ENCODE peak calls at places on chromosomes 16 and 17, in four cellular contexts. V is neural progenitor cell, Y is AG10803, H is astrocyte of the spinal cord. W is an unnamed sample.

GRCh38 chr17:7440823-7441174 is 1.5 kb downstream of the FGF11 start:
- DNase-seq in H (peak), Y (no peak), V (peak), W (no peak)

GRCh38 chr17:56203430-56203829 is 50.2 kb downstream of the ANKFN1 start:
- DNase-seq in V (no peak), Y (peak), H (no peak), W (no peak)

GRCh38 chr16:80751167-80751566 is 53.2 kb downstream of the CDYL2 start:
- DNase-seq in H (peak), V (peak), Y (peak), W (no peak)

GRCh38 chr17:44436336-44436735 is 46.9 kb upstream of the ITGA2B start:
- DNase-seq in V (no peak), Y (no peak), H (no peak), W (no peak)

GRCh38 chr16:74677868-74678267 is 11.2 kb upstream of the RFWD3 start:
- DNase-seq in V (no peak), H (no peak), Y (no peak), W (no peak)

GRCh38 chr16:2963611-2964415 is at the start of gene KREMEN2:
- DNase-seq in H (no peak), V (peak), Y (no peak), W (no peak)

GRCh38 chr17:50423553-50424159 is 2.4 kb upstream of the ACSF2 start:
- DNase-seq in V (no peak), Y (peak), H (peak), W (no peak)

GRCh38 chr16:86567701-86568571 is 1.3 kb downstream of the FOXC2 start:
- DNase-seq in H (peak), Y (peak), V (peak), W (no peak)

GRCh38 chr17:2018716-2019490 is 6.2 kb downstream of the RTN4RL1 start:
- DNase-seq in V (no peak), Y (no peak), H (no peak), W (no peak)

GRCh38 chr16:88208112-88208511 is 174.6 kb upstream of the ZNF469 start:
- DNase-seq in Y (no peak), H (no peak), V (no peak), W (no peak)

GRCh38 chr17:49197346-49197998 is 12.9 kb downstream of the GNGT2 start:
- DNase-seq in V (no peak), H (no peak), Y (no peak), W (no peak)

GRCh38 chr16:49725651-49726050 is 130.3 kb downstream of the ZNF423 start:
- DNase-seq in Y (no peak), H (no peak), V (no peak), W (no peak)

GRCh38 chr16:47016700-47017133 is 43.2 kb upstream of the DNAJA2 start:
- DNase-seq in H (no peak), V (no peak), Y (no peak), W (no peak)

GRCh38 chr17:8087942-8088230 is 370 bp upstream of the ALOX12B start:
- DNase-seq in H (no peak), V (no peak), Y (no peak), W (no peak)

GRCh38 chr16:4519274-4520058 is 19.1 kb downstream of the CDIP1 start:
- DNase-seq in V (no peak), H (no peak), Y (no peak), W (no peak)

GRCh38 chr16:9941245-9941644 is 241.0 kb downstream of the GRIN2A start:
- DNase-seq in V (no peak), Y (no peak), H (no peak), W (no peak)

GRCh38 chr16:78436846-78437245 is 337.4 kb downstream of the WWOX start:
- DNase-seq in H (no peak), V (no peak), Y (no peak), W (no peak)

GRCh38 chr16:68756250-68757051 is 19.4 kb downstream of the CDH1 start:
- DNase-seq in Y (no peak), H (no peak), V (no peak), W (no peak)

GRCh38 chr17:76586741-76587487 is 1.3 kb upstream of the ST6GALNAC2 start:
- DNase-seq in V (peak), Y (no peak), H (no peak), W (no peak)

GRCh38 chr17:83099570-83100181 is 20.3 kb downstream of the METRNL start:
- DNase-seq in Y (peak), V (peak), H (peak), W (no peak)

GRCh38 chr17:65228734-65229390 is 91.7 kb downstream of the RGS9 start:
- DNase-seq in H (peak), Y (peak), V (no peak), W (no peak)

GRCh38 chr16:3022697-3023414 is 886 bp downstream of the HCFC1R1 start:
- DNase-seq in V (no peak), Y (peak), H (peak), W (peak)

GRCh38 chr16:30046588-30046987 is 15.5 kb upstream of the TLCD3B start:
- DNase-seq in Y (no peak), V (no peak), H (no peak), W (no peak)

GRCh38 chr16:25643633-25644032 is 48.1 kb upstream of the HS3ST4 start:
- DNase-seq in Y (no peak), H (no peak), V (no peak), W (no peak)

GRCh38 chr16:81551821-81552304 is 107.3 kb downstream of the CMIP start:
- DNase-seq in V (no peak), H (no peak), Y (no peak), W (no peak)

GRCh38 chr17:78879679-78880186 is 23.3 kb downstream of the CEP295NL start:
- DNase-seq in V (no peak), H (peak), Y (peak), W (peak)

GRCh38 chr17:75232786-75233185 is 27.3 kb downstream of the NUP85 start:
- DNase-seq in V (no peak), Y (no peak), H (no peak), W (no peak)

GRCh38 chr17:7750321-7750821 is 32.8 kb downstream of the DNAH2 start:
- DNase-seq in V (no peak), H (peak), Y (peak), W (no peak)

GRCh38 chr16:15052747-15053476 is 3.0 kb downstream of the NTAN1 start:
- DNase-seq in V (no peak), H (no peak), Y (peak), W (no peak)

DNA sequence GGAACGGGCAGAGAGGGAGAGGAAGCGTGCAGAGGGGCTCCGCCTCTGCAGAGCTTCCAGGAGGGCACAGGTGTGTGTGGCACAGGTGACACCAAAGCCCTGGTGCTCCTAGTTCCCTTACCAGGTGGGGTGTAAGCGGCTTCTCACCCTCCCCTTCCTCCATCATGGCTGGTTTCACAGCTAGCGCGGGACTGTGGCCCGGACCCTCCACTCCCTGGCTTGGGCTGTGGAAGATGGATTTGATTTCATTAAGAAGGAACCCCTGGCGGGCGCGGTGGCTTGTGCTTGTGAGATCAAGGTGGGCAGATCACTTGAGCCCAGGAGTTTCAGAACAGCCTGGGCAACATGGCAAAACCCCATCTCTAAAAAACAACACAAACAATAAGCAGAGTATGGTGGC is 241.2 kb upstream of the GSE1 start:
- DNase-seq in H (no peak), Y (no peak), V (no peak), W (no peak)
- H3K4me3 ChIP-seq in H (no peak), Y (peak), V (no peak), W (no peak)

DNA sequence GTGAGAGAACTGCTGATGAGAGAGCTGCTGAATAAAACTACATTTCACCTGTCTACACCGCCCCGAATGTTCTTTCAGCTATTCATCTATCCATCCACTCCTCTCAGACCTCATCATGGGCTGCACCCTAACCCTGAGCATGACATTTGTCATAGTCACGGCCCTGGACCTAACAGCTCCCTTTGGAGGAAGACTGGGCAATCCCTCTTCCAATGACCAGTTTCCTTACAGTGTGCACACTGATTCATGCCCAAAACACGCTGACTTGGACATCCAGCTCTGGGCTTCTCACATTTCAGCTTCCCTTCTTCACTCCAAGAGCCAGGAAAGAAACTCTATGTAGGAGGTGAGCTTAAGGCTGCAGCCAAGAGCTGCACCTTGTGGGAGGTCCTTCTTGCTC is 41.8 kb upstream of the ARL4D start:
- DNase-seq in H (peak), V (no peak), Y (peak), W (no peak)
- H3K4me3 ChIP-seq in H (no peak), V (no peak), Y (no peak), W (no peak)

GRCh38 chr16:13587171-13587570 is 332.8 kb upstream of the ERCC4 start:
- DNase-seq in V (no peak), Y (no peak), H (no peak), W (no peak)
- H3K4me3 ChIP-seq in V (no peak), Y (no peak), H (no peak), W (no peak)

DNA sequence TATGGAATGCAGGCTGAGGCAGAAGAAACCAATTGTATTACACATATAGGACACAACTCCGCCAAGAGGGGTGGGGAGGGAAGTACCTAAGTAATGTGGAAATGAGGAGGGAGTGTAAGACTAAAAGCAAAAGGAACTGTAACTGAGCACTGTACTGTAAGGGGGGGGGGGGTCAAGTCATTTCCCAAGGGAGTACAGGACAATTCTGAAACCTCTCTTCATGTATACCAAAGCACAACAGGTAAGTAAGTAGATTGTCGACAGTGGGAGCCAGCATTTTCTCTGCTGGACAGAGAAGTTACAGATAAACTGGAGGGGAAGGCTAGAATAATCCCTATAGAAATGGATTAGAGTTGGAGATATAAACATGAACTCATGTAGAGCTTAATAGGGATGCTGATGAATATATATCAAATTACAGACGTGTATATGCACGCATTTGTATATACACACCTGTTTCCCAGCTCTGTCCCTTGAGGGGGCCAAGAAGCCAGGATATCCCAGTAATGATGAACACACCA is 6.4 kb downstream of the USP22 start:
- DNase-seq in V (no peak), Y (no peak), H (no peak), W (no peak)
- H3K4me3 ChIP-seq in V (no peak), Y (no peak), H (no peak), W (peak)

DNA sequence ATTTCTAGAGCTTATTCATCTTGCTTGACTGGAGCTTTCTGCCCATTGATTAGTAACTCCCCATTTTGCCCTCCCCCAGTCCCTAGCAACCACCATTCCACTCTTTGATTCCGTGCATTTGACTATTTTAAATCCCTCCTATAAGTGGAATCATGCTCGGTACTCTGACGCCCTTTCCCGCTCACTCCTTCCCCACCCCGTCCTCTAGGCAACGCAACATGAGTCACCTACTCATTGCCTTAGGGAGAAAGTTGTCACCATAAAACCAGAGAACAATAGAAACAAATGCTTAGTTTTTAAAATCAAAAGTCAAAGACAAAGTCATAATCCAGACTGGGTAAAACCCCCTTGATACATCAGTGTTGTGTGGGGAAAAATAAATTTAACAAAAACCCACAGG is 45.5 kb upstream of the RBBP6 start:
- DNase-seq in V (no peak), Y (no peak), H (no peak), W (no peak)
- H3K4me3 ChIP-seq in V (no peak), Y (no peak), H (no peak), W (no peak)

GRCh38 chr17:39701012-39701783 is 1.3 kb downstream of the ERBB2 start:
- DNase-seq in Y (no peak), H (no peak), V (peak), W (no peak)
- H3K4me3 ChIP-seq in Y (peak), H (peak), V (peak), W (peak)

GRCh38 chr17:30234954-30235353 is 543 bp downstream of the SLC6A4 start:
- DNase-seq in Y (no peak), H (no peak), V (peak), W (peak)
- H3K4me3 ChIP-seq in Y (no peak), H (no peak), V (peak), W (peak)